ENCODE peak calls at places on chromosomes 12 and 14, in ten cellular contexts. One of them, this sample, is unnamed.

GRCh38 chr14:29255692-29256091 is 489.1 kb downstream of the FOXG1 start:
- DNase-seq in cardiac muscle cell: no peak
- DNase-seq in CD8-positive, alpha-beta T cell: no peak
- DNase-seq in left lung: no peak
- DNase-seq in Peyer's patch: no peak
- DNase-seq in tibial artery: no peak
- DNase-seq in psoas muscle: no peak
- DNase-seq in fibroblast of lung: no peak
- DNase-seq in gastrocnemius medialis: no peak
- DNase-seq in mucosa of descending colon: no peak
- DNase-seq in this sample: no peak

GRCh38 chr12:95788637-95789036 is 1.9 kb downstream of the NTN4 start:
- DNase-seq in Peyer's patch: no peak
- DNase-seq in fibroblast of lung: peak; percentile 41
- DNase-seq in CD8-positive, alpha-beta T cell: no peak
- DNase-seq in left lung: no peak
- DNase-seq in mucosa of descending colon: no peak
- DNase-seq in tibial artery: no peak
- DNase-seq in cardiac muscle cell: no peak
- DNase-seq in psoas muscle: no peak
- DNase-seq in gastrocnemius medialis: no peak
- DNase-seq in this sample: no peak

GRCh38 chr12:101939856-101940265 is 62.5 kb downstream of the DRAM1 start:
- DNase-seq in mucosa of descending colon: no peak
- DNase-seq in fibroblast of lung: peak; percentile 84
- DNase-seq in CD8-positive, alpha-beta T cell: no peak
- DNase-seq in Peyer's patch: peak; percentile 69
- DNase-seq in psoas muscle: no peak
- DNase-seq in left lung: no peak
- DNase-seq in gastrocnemius medialis: peak; percentile 43
- DNase-seq in tibial artery: peak; percentile 73
- DNase-seq in cardiac muscle cell: peak; percentile 73
- DNase-seq in this sample: no peak

GRCh38 chr12:62776575-62776974 is 158.4 kb downstream of the PPM1H start:
- DNase-seq in left lung: no peak
- DNase-seq in mucosa of descending colon: no peak
- DNase-seq in CD8-positive, alpha-beta T cell: no peak
- DNase-seq in fibroblast of lung: no peak
- DNase-seq in tibial artery: no peak
- DNase-seq in Peyer's patch: no peak
- DNase-seq in psoas muscle: no peak
- DNase-seq in cardiac muscle cell: no peak
- DNase-seq in gastrocnemius medialis: no peak
- DNase-seq in this sample: no peak

GRCh38 chr12:122366685-122367475 is 55.6 kb downstream of the CLIP1 start:
- DNase-seq in left lung: peak; percentile 41
- DNase-seq in fibroblast of lung: peak; percentile 90
- DNase-seq in tibial artery: peak; percentile 74
- DNase-seq in psoas muscle: peak; percentile 82
- DNase-seq in Peyer's patch: no peak
- DNase-seq in cardiac muscle cell: no peak
- DNase-seq in gastrocnemius medialis: peak; percentile 79
- DNase-seq in CD8-positive, alpha-beta T cell: no peak
- DNase-seq in mucosa of descending colon: no peak
- DNase-seq in this sample: no peak

GRCh38 chr14:89221109-89221508 is 195.9 kb downstream of the FOXN3 start:
- DNase-seq in left lung: no peak
- DNase-seq in psoas muscle: no peak
- DNase-seq in Peyer's patch: no peak
- DNase-seq in gastrocnemius medialis: no peak
- DNase-seq in CD8-positive, alpha-beta T cell: no peak
- DNase-seq in mucosa of descending colon: no peak
- DNase-seq in cardiac muscle cell: no peak
- DNase-seq in fibroblast of lung: peak; percentile 77
- DNase-seq in tibial artery: no peak
- DNase-seq in this sample: no peak

GRCh38 chr14:43143106-43143505 is 1364.0 kb downstream of the FSCB start:
- DNase-seq in gastrocnemius medialis: no peak
- DNase-seq in left lung: no peak
- DNase-seq in psoas muscle: no peak
- DNase-seq in CD8-positive, alpha-beta T cell: no peak
- DNase-seq in cardiac muscle cell: no peak
- DNase-seq in fibroblast of lung: no peak
- DNase-seq in Peyer's patch: no peak
- DNase-seq in mucosa of descending colon: no peak
- DNase-seq in tibial artery: no peak
- DNase-seq in this sample: no peak

GRCh38 chr14:100874051-100874410 is 29.5 kb downstream of the RTL1 start:
- DNase-seq in mucosa of descending colon: no peak
- DNase-seq in fibroblast of lung: no peak
- DNase-seq in gastrocnemius medialis: no peak
- DNase-seq in CD8-positive, alpha-beta T cell: no peak
- DNase-seq in tibial artery: no peak
- DNase-seq in left lung: peak; percentile 8
- DNase-seq in Peyer's patch: no peak
- DNase-seq in psoas muscle: no peak
- DNase-seq in cardiac muscle cell: no peak
- DNase-seq in this sample: no peak

GRCh38 chr12:100737168-100737567 is 57.4 kb upstream of the ANO4 start:
- DNase-seq in fibroblast of lung: no peak
- DNase-seq in left lung: no peak
- DNase-seq in cardiac muscle cell: no peak
- DNase-seq in CD8-positive, alpha-beta T cell: no peak
- DNase-seq in gastrocnemius medialis: no peak
- DNase-seq in mucosa of descending colon: no peak
- DNase-seq in psoas muscle: no peak
- DNase-seq in Peyer's patch: no peak
- DNase-seq in tibial artery: no peak
- DNase-seq in this sample: no peak

GRCh38 chr12:93521225-93521854 is 51.1 kb upstream of the SOCS2 start:
- DNase-seq in psoas muscle: no peak
- DNase-seq in mucosa of descending colon: no peak
- DNase-seq in CD8-positive, alpha-beta T cell: no peak
- DNase-seq in fibroblast of lung: peak; percentile 58
- DNase-seq in cardiac muscle cell: no peak
- DNase-seq in left lung: no peak
- DNase-seq in Peyer's patch: no peak
- DNase-seq in tibial artery: no peak
- DNase-seq in gastrocnemius medialis: no peak
- DNase-seq in this sample: no peak

DNA sequence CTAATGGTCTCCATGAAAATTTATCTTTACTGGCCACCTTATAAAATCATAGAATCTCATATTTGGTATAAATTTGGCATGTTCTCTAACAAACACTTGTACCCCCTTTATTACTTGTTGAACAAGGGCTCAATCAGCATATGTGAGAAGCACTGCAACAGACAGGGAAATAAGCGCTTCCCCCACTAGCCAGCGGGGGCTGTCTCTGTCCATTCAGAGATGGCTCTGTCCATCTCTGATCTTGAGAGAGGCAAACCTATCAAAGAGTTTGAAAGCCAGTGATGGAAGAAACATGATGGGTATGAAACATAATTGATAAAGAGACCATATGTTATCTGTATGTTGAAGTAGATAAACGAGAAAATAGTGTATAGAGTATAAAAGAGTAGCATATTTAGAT is 326.8 kb downstream of the PDZRN4 start:
- DNase-seq in cardiac muscle cell: peak; percentile 10
- DNase-seq in mucosa of descending colon: no peak
- DNase-seq in fibroblast of lung: no peak
- DNase-seq in psoas muscle: no peak
- DNase-seq in gastrocnemius medialis: no peak
- DNase-seq in CD8-positive, alpha-beta T cell: no peak
- DNase-seq in Peyer's patch: no peak
- DNase-seq in left lung: no peak
- DNase-seq in tibial artery: no peak
- DNase-seq in this sample: no peak
- H3K4me1 ChIP-seq in cardiac muscle cell: peaks cover 9% of the 10 kb centered on the region
- H3K4me1 ChIP-seq in mucosa of descending colon: no peaks in the 10 kb centered on the region
- H3K4me1 ChIP-seq in fibroblast of lung: no peaks in the 10 kb centered on the region
- H3K4me1 ChIP-seq in psoas muscle: no peaks in the 10 kb centered on the region
- H3K4me1 ChIP-seq in gastrocnemius medialis: no peaks in the 10 kb centered on the region
- H3K4me1 ChIP-seq in CD8-positive, alpha-beta T cell: no peaks in the 10 kb centered on the region
- H3K4me1 ChIP-seq in Peyer's patch: no peaks in the 10 kb centered on the region
- H3K4me1 ChIP-seq in left lung: no peaks in the 10 kb centered on the region
- H3K4me1 ChIP-seq in tibial artery: no peaks in the 10 kb centered on the region
- H3K4me1 ChIP-seq in this sample: no peaks in the 10 kb centered on the region

DNA sequence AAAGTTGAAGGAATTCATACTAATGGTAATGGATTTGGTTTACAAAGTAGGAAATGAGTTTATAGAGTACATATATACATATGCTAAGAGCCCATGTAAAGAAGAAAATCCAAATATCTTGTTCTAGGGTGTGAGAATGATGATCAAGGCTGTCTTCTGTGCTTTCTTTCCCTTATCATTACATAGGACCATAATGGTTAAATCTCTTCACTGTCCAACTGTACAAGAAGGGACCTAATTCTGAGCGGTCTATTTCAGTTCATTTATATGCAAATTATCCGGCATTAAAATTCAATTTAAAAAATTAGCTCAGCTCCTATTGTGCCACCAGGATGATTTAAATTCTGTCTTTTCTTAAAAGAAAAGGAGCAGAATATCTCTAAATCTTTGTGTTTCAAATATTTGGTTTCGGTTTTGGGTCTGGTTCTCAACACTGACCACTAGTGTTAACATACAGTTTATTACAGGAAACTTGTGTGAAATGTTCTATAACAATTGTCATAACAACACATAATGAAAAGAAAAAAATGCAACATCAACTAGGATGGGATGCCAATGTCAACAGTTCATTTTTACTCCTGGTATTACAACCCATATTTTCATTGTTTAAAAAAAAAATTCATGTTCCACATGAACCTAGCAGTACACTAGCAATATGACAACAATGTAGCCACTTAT is 16.8 kb downstream of the OR4K1 start:
- DNase-seq in psoas muscle: no peak
- DNase-seq in Peyer's patch: no peak
- DNase-seq in fibroblast of lung: no peak
- DNase-seq in CD8-positive, alpha-beta T cell: no peak
- DNase-seq in gastrocnemius medialis: no peak
- DNase-seq in left lung: no peak
- DNase-seq in tibial artery: no peak
- DNase-seq in mucosa of descending colon: no peak
- DNase-seq in cardiac muscle cell: no peak
- DNase-seq in this sample: no peak
- TF ChIP-seq CTCF in psoas muscle: no peak
- TF ChIP-seq CTCF in Peyer's patch: no peak
- TF ChIP-seq CTCF in fibroblast of lung: no peak
- TF ChIP-seq CTCF in CD8-positive, alpha-beta T cell: no peak
- TF ChIP-seq CTCF in gastrocnemius medialis: no peak
- TF ChIP-seq CTCF in left lung: no peak
- TF ChIP-seq CTCF in tibial artery: no peak
- TF ChIP-seq CTCF in mucosa of descending colon: no peak
- TF ChIP-seq CTCF in cardiac muscle cell: no peak
- TF ChIP-seq CTCF in this sample: no peak

GRCh38 chr12:49870501-49871262 is 27.8 kb upstream of the BCDIN3D start:
- DNase-seq in Peyer's patch: no peak
- DNase-seq in gastrocnemius medialis: no peak
- DNase-seq in fibroblast of lung: no peak
- DNase-seq in left lung: no peak
- DNase-seq in mucosa of descending colon: no peak
- DNase-seq in cardiac muscle cell: no peak
- DNase-seq in CD8-positive, alpha-beta T cell: no peak
- DNase-seq in psoas muscle: no peak
- DNase-seq in tibial artery: no peak
- DNase-seq in this sample: peak; percentile 43

GRCh38 chr12:49871263-49871561 is 28.3 kb upstream of the BCDIN3D start:
- DNase-seq in CD8-positive, alpha-beta T cell: no peak
- DNase-seq in tibial artery: no peak
- DNase-seq in Peyer's patch: no peak
- DNase-seq in left lung: no peak
- DNase-seq in gastrocnemius medialis: no peak
- DNase-seq in psoas muscle: no peak
- DNase-seq in fibroblast of lung: no peak
- DNase-seq in cardiac muscle cell: no peak
- DNase-seq in mucosa of descending colon: no peak
- DNase-seq in this sample: peak; percentile 58

GRCh38 chr12:49873361-49873934 is 30.3 kb downstream of the FAIM2 start:
- DNase-seq in psoas muscle: no peak
- DNase-seq in left lung: no peak
- DNase-seq in mucosa of descending colon: no peak
- DNase-seq in cardiac muscle cell: no peak
- DNase-seq in fibroblast of lung: peak; percentile 79
- DNase-seq in gastrocnemius medialis: no peak
- DNase-seq in tibial artery: no peak
- DNase-seq in CD8-positive, alpha-beta T cell: no peak
- DNase-seq in Peyer's patch: no peak
- DNase-seq in this sample: peak; percentile 45

GRCh38 chr12:49872781-49873181 is 29.9 kb upstream of the BCDIN3D start:
- DNase-seq in left lung: no peak
- DNase-seq in cardiac muscle cell: no peak
- DNase-seq in Peyer's patch: no peak
- DNase-seq in CD8-positive, alpha-beta T cell: no peak
- DNase-seq in psoas muscle: no peak
- DNase-seq in gastrocnemius medialis: no peak
- DNase-seq in mucosa of descending colon: no peak
- DNase-seq in tibial artery: no peak
- DNase-seq in fibroblast of lung: peak; percentile 22
- DNase-seq in this sample: no peak

DNA sequence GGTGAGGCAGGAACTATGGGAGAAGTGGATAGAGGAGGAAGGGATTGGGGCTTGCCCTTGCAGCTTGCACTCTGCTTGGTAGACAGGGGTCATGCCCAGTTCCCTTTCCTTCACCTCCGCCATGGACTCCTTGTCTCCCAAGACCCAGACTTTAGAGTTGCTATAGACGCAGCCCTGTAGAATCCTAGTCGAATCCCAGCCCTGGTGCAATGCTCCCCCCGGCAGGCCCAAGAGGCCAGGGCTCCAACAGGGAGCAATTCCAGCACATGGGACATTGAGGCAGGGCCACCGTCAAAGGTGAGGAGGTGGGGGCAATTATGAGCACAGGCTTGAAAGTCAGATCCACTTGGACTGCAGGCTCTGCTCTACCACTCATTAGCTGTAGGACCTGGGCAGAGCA is 29.5 kb upstream of the BCDIN3D start:
- DNase-seq in left lung: no peak
- DNase-seq in CD8-positive, alpha-beta T cell: no peak
- DNase-seq in Peyer's patch: no peak
- DNase-seq in tibial artery: no peak
- DNase-seq in cardiac muscle cell: no peak
- DNase-seq in gastrocnemius medialis: no peak
- DNase-seq in fibroblast of lung: no peak
- DNase-seq in mucosa of descending colon: no peak
- DNase-seq in psoas muscle: no peak
- DNase-seq in this sample: peak; percentile 32
- H3K4me1 ChIP-seq in left lung: peaks cover 17% of the 10 kb centered on the region
- H3K4me1 ChIP-seq in CD8-positive, alpha-beta T cell: no peaks in the 10 kb centered on the region
- H3K4me1 ChIP-seq in Peyer's patch: no peaks in the 10 kb centered on the region
- H3K4me1 ChIP-seq in tibial artery: peaks cover 3% of the 10 kb centered on the region
- H3K4me1 ChIP-seq in cardiac muscle cell: peaks cover 34% of the 10 kb centered on the region
- H3K4me1 ChIP-seq in gastrocnemius medialis: peaks cover 17% of the 10 kb centered on the region
- H3K4me1 ChIP-seq in fibroblast of lung: peaks cover 17% of the 10 kb centered on the region
- H3K4me1 ChIP-seq in mucosa of descending colon: no peaks in the 10 kb centered on the region
- H3K4me1 ChIP-seq in psoas muscle: peaks cover 15% of the 10 kb centered on the region
- H3K4me1 ChIP-seq in this sample: peaks cover 23% of the 10 kb centered on the region

DNA sequence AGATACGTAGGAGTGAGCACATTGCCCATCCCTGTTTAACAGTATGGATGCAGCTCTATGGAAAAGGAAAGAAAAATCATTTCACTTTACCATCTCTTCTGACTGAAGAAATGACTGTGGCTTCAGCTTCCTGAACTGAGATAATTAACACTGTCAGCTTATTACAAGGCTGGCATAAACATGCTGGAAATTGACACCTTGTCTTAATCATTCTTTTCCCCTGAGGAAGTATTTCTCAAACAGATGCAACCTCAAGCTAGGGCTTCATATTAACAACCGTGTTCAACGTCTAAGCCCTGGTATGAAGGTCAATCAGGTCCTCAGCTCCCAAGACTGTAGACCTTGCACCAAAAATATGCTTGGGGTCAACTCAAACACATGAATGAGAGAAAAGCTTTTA is 25.0 kb downstream of the RERG start:
- DNase-seq in psoas muscle: no peak
- DNase-seq in tibial artery: no peak
- DNase-seq in CD8-positive, alpha-beta T cell: no peak
- DNase-seq in cardiac muscle cell: no peak
- DNase-seq in mucosa of descending colon: no peak
- DNase-seq in gastrocnemius medialis: no peak
- DNase-seq in fibroblast of lung: no peak
- DNase-seq in Peyer's patch: no peak
- DNase-seq in left lung: no peak
- DNase-seq in this sample: no peak
- TF ChIP-seq CTCF in psoas muscle: no peak
- TF ChIP-seq CTCF in tibial artery: no peak
- TF ChIP-seq CTCF in CD8-positive, alpha-beta T cell: no peak
- TF ChIP-seq CTCF in cardiac muscle cell: no peak
- TF ChIP-seq CTCF in mucosa of descending colon: no peak
- TF ChIP-seq CTCF in gastrocnemius medialis: no peak
- TF ChIP-seq CTCF in fibroblast of lung: no peak
- TF ChIP-seq CTCF in Peyer's patch: no peak
- TF ChIP-seq CTCF in left lung: no peak
- TF ChIP-seq CTCF in this sample: no peak

This sample was measured in spleen.